ENCODE peak calls at places on chromosomes 7 and 10, in eight cellular contexts. R is left kidney; V is left cardiac atrium; S is EL; M is COLO829; J is stimulated activated CD8-positive, alpha-beta memory T cell treated with anti-CD3 and anti-CD28 coated beads, Interleukin-7, amount 100 ng/mL, for 48 hours; F is endothelial cell; U is activated CD4-positive, CD25-positive, alpha-beta regulatory T cell. P is an unnamed sample.

GRCh38 chr7:155956977-155957376 is 144.7 kb upstream of the SHH start:
- DNase-seq in F (no peak), S (no peak), R (no peak), M (no peak), V (no peak), U (no peak), J (no peak), P (no peak)

GRCh38 chr10:100101526-100102076 is 19.9 kb upstream of the CPN1 start:
- DNase-seq in U (no peak), S (peak; percentile 39), R (no peak), F (no peak), M (peak; percentile 4), J (no peak), V (no peak), P (no peak)

GRCh38 chr7:103075337-103075918 is 488 bp downstream of the ARMC10 start:
- DNase-seq in S (peak; percentile 54), U (peak; percentile 48), R (peak; percentile 88), V (peak; percentile 65), F (peak; percentile 56), M (peak; percentile 37), J (peak; percentile 79), P (peak; percentile 94)

GRCh38 chr7:66247387-66248078 is 42.4 kb downstream of the TPST1 start:
- DNase-seq in J (no peak), S (peak; percentile 23), V (no peak), F (no peak), U (no peak), M (no peak), R (no peak), P (no peak)

GRCh38 chr7:101832681-101833375 is 15.4 kb downstream of the CUX1 start:
- DNase-seq in J (no peak), S (no peak), U (no peak), V (no peak), F (no peak), R (no peak), M (no peak), P (no peak)

GRCh38 chr10:71985542-71986250 is 21.5 kb downstream of the CHST3 start:
- DNase-seq in S (peak; percentile 56), U (no peak), V (peak; percentile 56), F (no peak), R (no peak), M (no peak), J (no peak), P (no peak)

GRCh38 chr10:128274938-128275337 is 148.7 kb upstream of the MKI67 start:
- DNase-seq in V (peak; percentile 44), S (no peak), M (no peak), J (no peak), U (no peak), R (no peak), F (no peak), P (no peak)

GRCh38 chr7:142111509-142111908 is at the start of gene MGAM2:
- DNase-seq in S (no peak), F (no peak), U (no peak), J (no peak), V (no peak), M (peak; percentile 94), R (no peak), P (no peak)

GRCh38 chr10:8296090-8296741 is 241.7 kb downstream of the GATA3 start:
- DNase-seq in V (no peak), R (peak; percentile 38), U (no peak), S (no peak), F (no peak), M (no peak), J (no peak), P (no peak)

GRCh38 chr10:24961582-24961981 is 9.2 kb upstream of the PRTFDC1 start:
- DNase-seq in S (no peak), J (no peak), F (no peak), U (no peak), R (no peak), M (no peak), V (no peak), P (no peak)

GRCh38 chr7:20200965-20201364 is 16.2 kb downstream of the MACC1 start:
- DNase-seq in F (no peak), U (no peak), M (no peak), R (no peak), S (no peak), V (no peak), J (no peak), P (no peak)

GRCh38 chr10:19629559-19629958 is 186.7 kb upstream of the PLXDC2 start:
- DNase-seq in J (no peak), V (peak; percentile 76), U (no peak), M (no peak), S (peak; percentile 6), F (no peak), R (peak; percentile 63), P (peak; percentile 69)

GRCh38 chr10:103062854-103063642 is 130.0 kb downstream of the NT5C2 start:
- DNase-seq in U (no peak), V (no peak), J (no peak), M (no peak), R (peak; percentile 24), S (no peak), F (no peak), P (no peak)

GRCh38 chr10:62911210-62911963 is 95.2 kb upstream of the EGR2 start:
- DNase-seq in M (peak; percentile 63), R (peak; percentile 33), S (no peak), F (no peak), U (no peak), V (no peak), J (no peak), P (no peak)

GRCh38 chr7:8200717-8201116 is 61.2 kb downstream of the ICA1 start:
- DNase-seq in U (no peak), V (no peak), R (no peak), F (no peak), S (no peak), M (no peak), J (no peak), P (no peak)

GRCh38 chr10:8044908-8045727 is 9.4 kb upstream of the GATA3 start:
- DNase-seq in R (peak; percentile 83), F (no peak), U (no peak), M (no peak), J (no peak), S (no peak), V (no peak), P (no peak)

GRCh38 chr10:88687853-88688467 is 18.1 kb upstream of the LIPK start:
- DNase-seq in R (peak; percentile 18), U (no peak), V (no peak), S (peak; percentile 25), J (no peak), M (peak; percentile 18), F (no peak), P (no peak)

GRCh38 chr10:95208702-95209391 is 14.8 kb downstream of the ACSM6 start:
- DNase-seq in J (no peak), S (peak; percentile 16), U (no peak), M (peak; percentile 14), V (no peak), F (no peak), R (no peak), P (no peak)

GRCh38 chr10:61366365-61366764 is 86.8 kb downstream of the TMEM26 start:
- DNase-seq in V (no peak), R (no peak), M (no peak), S (no peak), U (no peak), F (no peak), J (no peak), P (no peak)

GRCh38 chr10:10552948-10553347 is 464.7 kb upstream of the CELF2 start:
- DNase-seq in M (no peak), R (no peak), J (no peak), F (no peak), U (no peak), S (no peak), V (no peak), P (no peak)

GRCh38 chr10:112261281-112261822 is 21.8 kb upstream of the TECTB start:
- DNase-seq in S (peak; percentile 68), M (no peak), V (no peak), R (peak; percentile 83), U (no peak), F (no peak), J (no peak), P (no peak)

GRCh38 chr7:42269161-42269560 is 32.2 kb upstream of the GLI3 start:
- DNase-seq in S (no peak), J (no peak), V (no peak), R (no peak), M (no peak), U (no peak), F (no peak), P (no peak)

GRCh38 chr10:116278832-116279231 is 5.8 kb upstream of the GFRA1 start:
- DNase-seq in S (peak; percentile 70), J (no peak), M (no peak), U (no peak), F (no peak), V (no peak), R (no peak), P (no peak)

GRCh38 chr10:7121154-7121797 is 289.6 kb downstream of the SFMBT2 start:
- DNase-seq in R (peak; percentile 82), U (peak; percentile 21), J (peak; percentile 43), M (peak; percentile 39), V (peak; percentile 57), S (peak; percentile 1), F (peak; percentile 79), P (peak; percentile 87)

GRCh38 chr7:4174016-4174415 is 508.1 kb upstream of the FOXK1 start:
- DNase-seq in M (no peak), V (no peak), F (no peak), J (no peak), R (no peak), S (no peak), U (no peak), P (peak; percentile 64)

GRCh38 chr7:17832820-17833219 is 107.5 kb downstream of the SNX13 start:
- DNase-seq in R (no peak), M (no peak), V (no peak), F (no peak), S (no peak), J (no peak), U (no peak), P (no peak)

GRCh38 chr7:105611856-105612775 is 30.8 kb upstream of the EFCAB10 start:
- DNase-seq in V (no peak), M (no peak), S (no peak), R (no peak), U (no peak), J (no peak), F (no peak), P (no peak)

GRCh38 chr7:138278601-138279000 is 181.5 kb upstream of the TRIM24 start:
- DNase-seq in M (no peak), V (no peak), F (no peak), J (no peak), U (no peak), R (no peak), S (peak; percentile 36), P (no peak)

GRCh38 chr7:4282434-4283223 is 399.5 kb upstream of the FOXK1 start:
- DNase-seq in M (no peak), R (no peak), S (no peak), V (no peak), J (no peak), U (no peak), F (no peak), P (peak; percentile 30)

GRCh38 chr7:31955641-31956040 is 114.6 kb downstream of the PDE1C start:
- DNase-seq in J (no peak), F (no peak), R (no peak), S (no peak), V (no peak), U (no peak), M (no peak), P (no peak)

GRCh38 chr10:63005246-63005645 is 127.9 kb upstream of the NRBF2 start:
- DNase-seq in M (no peak), S (peak; percentile 66), J (no peak), U (no peak), V (no peak), F (no peak), R (no peak), P (no peak)

GRCh38 chr10:130470286-130470685 is 334.1 kb downstream of the GLRX3 start:
- DNase-seq in S (no peak), R (no peak), F (no peak), J (no peak), U (no peak), M (no peak), V (no peak), P (no peak)

GRCh38 chr10:79245539-79246208 is 101.6 kb upstream of the PPIF start:
- DNase-seq in S (no peak), F (no peak), R (no peak), J (no peak), U (no peak), M (no peak), V (no peak), P (no peak)

GRCh38 chr10:79079074-79079397 is 10.3 kb downstream of the ZMIZ1 start:
- DNase-seq in M (no peak), S (peak; percentile 40), F (no peak), V (no peak), U (no peak), R (no peak), J (no peak), P (no peak)

P was measured in spleen.